ENCODE peak calls at places on chromosomes 7 and 10, in eight cellular contexts. Y is HT1080; D is NCI-H2029; T is aorta; X is activated CD4-positive, alpha-beta T cell treated with anti-CD3 and anti-CD28 coated beads for 48 hours; K is stimulated activated CD4-positive, alpha-beta T cell treated with anti-CD3 and anti-CD28 coated beads, Interleukin-1b, Interleukin-23, amount 100 ng/mL, for 24 hours; U is kidney tubule cell; C is iris pigment epithelial cell. A is an unnamed sample.

GRCh38 chr10:53754851-53755250 is 982.3 kb upstream of the MBL2 start:
- DNase-seq in Y (no peak), D (no peak), T (no peak), X (no peak), K (no peak), U (peak; percentile 2), C (no peak), A (no peak)

GRCh38 chr10:43417950-43418768 is 9.2 kb upstream of the HNRNPF start:
- DNase-seq in Y (peak; percentile 44), D (no peak), T (no peak), X (peak; percentile 55), K (no peak), U (no peak), C (no peak), A (no peak)

GRCh38 chr7:39609462-39610149 is 13.8 kb upstream of the RALA start:
- DNase-seq in Y (no peak), D (no peak), T (peak; percentile 47), X (peak; percentile 35), K (no peak), U (no peak), C (no peak), A (no peak)

GRCh38 chr10:60281331-60281730 is 108.3 kb downstream of the ANK3 start:
- DNase-seq in Y (no peak), D (no peak), T (no peak), X (no peak), K (no peak), U (no peak), C (peak; percentile 92), A (no peak)

GRCh38 chr7:21953766-21954165 is 8.1 kb upstream of the CDCA7L start:
- DNase-seq in Y (no peak), D (no peak), T (no peak), X (no peak), K (no peak), U (no peak), C (peak; percentile 56), A (no peak)

GRCh38 chr10:43237128-43237527 is 29.7 kb downstream of the RASGEF1A start:
- DNase-seq in Y (no peak), D (no peak), T (no peak), X (peak; percentile 0), K (no peak), U (no peak), C (no peak), A (no peak)

GRCh38 chr10:69481280-69481679 is 30.0 kb downstream of the TSPAN15 start:
- DNase-seq in Y (no peak), D (no peak), T (peak; percentile 47), X (no peak), K (no peak), U (peak; percentile 78), C (no peak), A (no peak)

GRCh38 chr10:86344714-86345161 is 21.9 kb downstream of the GRID1 start:
- DNase-seq in Y (peak; percentile 69), D (no peak), T (peak; percentile 48), X (no peak), K (no peak), U (peak; percentile 53), C (no peak), A (no peak)

GRCh38 chr10:77504870-77505257 is 132.7 kb downstream of the KCNMA1 start:
- DNase-seq in Y (peak; percentile 93), D (no peak), T (no peak), X (peak; percentile 11), K (no peak), U (peak; percentile 98), C (peak; percentile 47), A (peak; percentile 9)

GRCh38 chr7:158321936-158322615 is 265.5 kb downstream of the PTPRN2 start:
- DNase-seq in Y (no peak), D (no peak), T (no peak), X (no peak), K (no peak), U (no peak), C (no peak), A (no peak)

GRCh38 chr7:39357648-39358047 is 208.6 kb upstream of the YAE1 start:
- DNase-seq in Y (no peak), D (no peak), T (no peak), X (peak; percentile 12), K (no peak), U (no peak), C (no peak), A (no peak)

GRCh38 chr10:43398939-43399871 is 9.8 kb downstream of the HNRNPF start:
- DNase-seq in Y (no peak), D (no peak), T (no peak), X (no peak), K (no peak), U (peak; percentile 17), C (peak; percentile 70), A (no peak)

GRCh38 chr10:79065091-79065551 is 3.6 kb upstream of the ZMIZ1 start:
- DNase-seq in Y (no peak), D (no peak), T (peak; percentile 36), X (no peak), K (no peak), U (no peak), C (no peak), A (no peak)

GRCh38 chr7:67518580-67518979 is 521.9 kb downstream of the TYW1 start:
- DNase-seq in Y (no peak), D (no peak), T (peak; percentile 55), X (no peak), K (no peak), U (no peak), C (no peak), A (peak; percentile 61)

A was measured in DMS153.